ENCODE peak calls at places on chromosome 11, in four cellular contexts. N, I, F and M are unnamed samples.

GRCh38 chr11:116792869-116793475 is 1.3 kb upstream of the APOA5 start:
- DNase-seq in F (peak; percentile 85), N (no peak), I (no peak), M (no peak)

GRCh38 chr11:119373917-119374631 is 7.4 kb downstream of the USP2 start:
- DNase-seq in F (peak; percentile 79), N (no peak), I (peak; percentile 24), M (peak; percentile 59)

GRCh38 chr11:128336203-128336602 is 251.2 kb downstream of the ETS1 start:
- DNase-seq in N (no peak), I (no peak), F (peak; percentile 88), M (peak; percentile 77)

GRCh38 chr11:118634435-118635236 is 27.2 kb downstream of the PHLDB1 start:
- DNase-seq in N (no peak), F (peak; percentile 46), I (no peak), M (peak; percentile 85)

GRCh38 chr11:69558519-69558941 is 77.1 kb downstream of the LINC01488 start:
- DNase-seq in I (peak; percentile 90), F (no peak), N (no peak), M (no peak)

GRCh38 chr11:7143908-7144307 is 55.1 kb downstream of the RBMXL2 start:
- DNase-seq in F (peak; percentile 54), I (no peak), N (no peak), M (no peak)

GRCh38 chr11:86176165-86176884 is 68.2 kb upstream of the EED start:
- DNase-seq in F (peak; percentile 70), N (no peak), I (no peak), M (no peak)

GRCh38 chr11:65440831-65441499 is 18.4 kb downstream of the NEAT1 start:
- DNase-seq in N (no peak), F (peak; percentile 49), I (no peak), M (peak; percentile 10)

GRCh38 chr11:34654491-34655334 is 33.8 kb downstream of the EHF start:
- DNase-seq in N (no peak), I (no peak), F (peak; percentile 93), M (peak; percentile 72)

GRCh38 chr11:95592455-95592854 is 197.1 kb downstream of the FAM76B start:
- DNase-seq in N (no peak), I (no peak), F (no peak), M (no peak)

GRCh38 chr11:106031210-106031845 is 9.3 kb upstream of the MSANTD4 start:
- DNase-seq in F (peak; percentile 66), N (no peak), I (no peak), M (no peak)

GRCh38 chr11:76131585-76131984 is 74.7 kb downstream of the WNT11 start:
- DNase-seq in I (no peak), N (no peak), F (no peak), M (no peak)

GRCh38 chr11:129846508-129847335 is 31.1 kb downstream of the TMEM45B start:
- DNase-seq in F (peak; percentile 93), N (no peak), I (peak; percentile 39), M (no peak)

GRCh38 chr11:44979536-44980399 is 29.1 kb upstream of the TP53I11 start:
- DNase-seq in I (no peak), N (no peak), F (peak; percentile 62), M (no peak)

GRCh38 chr11:75771646-75772410 is 3.2 kb downstream of the DGAT2 start:
- DNase-seq in N (no peak), I (no peak), F (peak; percentile 94), M (peak; percentile 40)

GRCh38 chr11:66950113-66950535 is 8.1 kb downstream of the PC start:
- DNase-seq in N (no peak), F (peak; percentile 90), I (no peak), M (no peak)

GRCh38 chr11:725624-726202 is 19.7 kb downstream of the EPS8L2 start:
- DNase-seq in I (no peak), F (no peak), N (no peak), M (no peak)

GRCh38 chr11:57391111-57391510 is 661 bp upstream of the PRG2 start:
- DNase-seq in F (no peak), N (no peak), I (no peak), M (no peak)

GRCh38 chr11:10392680-10393079 is 62.4 kb upstream of the AMPD3 start:
- DNase-seq in I (no peak), F (no peak), N (no peak), M (no peak)

GRCh38 chr11:11472096-11472495 is 119.0 kb upstream of the CSNK2A3 start:
- DNase-seq in I (no peak), N (no peak), F (no peak), M (no peak)

GRCh38 chr11:126997641-126998040 is 2.9 kb downstream of the KIRREL3 start:
- DNase-seq in F (no peak), N (no peak), I (no peak), M (no peak)

GRCh38 chr11:128616158-128616557 is 28.8 kb upstream of the ETS1 start:
- DNase-seq in F (no peak), I (no peak), N (no peak), M (no peak)